ENCODE peak calls at places on chromosomes 6 and 20, in four cellular contexts. One of them, this sample, is unnamed.

GRCh38 chr20:18739785-18740184 is 73.8 kb upstream of the SCP2D1 start:
- DNase-seq in HepG2: no peak
- DNase-seq in K562: no peak
- DNase-seq in WTC11: no peak
- DNase-seq in this sample: no peak

GRCh38 chr6:147906361-147906760 is 397.9 kb downstream of the SAMD5 start:
- DNase-seq in WTC11: no peak
- DNase-seq in K562: no peak
- DNase-seq in HepG2: no peak
- DNase-seq in this sample: no peak

GRCh38 chr20:25249198-25249931 is 1.5 kb downstream of the PYGB start:
- DNase-seq in WTC11: no peak
- DNase-seq in K562: no peak
- DNase-seq in HepG2: no peak
- DNase-seq in this sample: no peak

GRCh38 chr6:118675225-118675624 is 23.8 kb upstream of the CEP85L start:
- DNase-seq in WTC11: no peak
- DNase-seq in HepG2: no peak
- DNase-seq in K562: no peak
- DNase-seq in this sample: no peak

GRCh38 chr6:147117580-147117979 is 86.6 kb upstream of the STXBP5 start:
- DNase-seq in HepG2: no peak
- DNase-seq in WTC11: no peak
- DNase-seq in K562: no peak
- DNase-seq in this sample: no peak

GRCh38 chr20:38321959-38322598 is 18.1 kb downstream of the BPI start:
- DNase-seq in WTC11: peak; percentile 35
- DNase-seq in K562: peak; percentile 62
- DNase-seq in HepG2: peak; percentile 57
- DNase-seq in this sample: peak; percentile 55

GRCh38 chr6:43735642-43736199 is 34.3 kb upstream of the VEGFA start:
- DNase-seq in K562: no peak
- DNase-seq in HepG2: no peak
- DNase-seq in WTC11: no peak
- DNase-seq in this sample: no peak

GRCh38 chr20:58889334-58890072 is 37.0 kb downstream of the GNAS start:
- DNase-seq in HepG2: no peak
- DNase-seq in K562: no peak
- DNase-seq in WTC11: no peak
- DNase-seq in this sample: no peak

GRCh38 chr20:32067234-32067821 is 15.3 kb downstream of the HCK start:
- DNase-seq in K562: no peak
- DNase-seq in WTC11: no peak
- DNase-seq in HepG2: no peak
- DNase-seq in this sample: no peak

GRCh38 chr20:46118481-46119020 is 437 bp downstream of the CD40 start:
- DNase-seq in K562: no peak
- DNase-seq in WTC11: peak; percentile 57
- DNase-seq in HepG2: no peak
- DNase-seq in this sample: no peak

GRCh38 chr6:22732186-22732970 is 163.0 kb downstream of the HDGFL1 start:
- DNase-seq in WTC11: no peak
- DNase-seq in HepG2: no peak
- DNase-seq in K562: no peak
- DNase-seq in this sample: no peak

GRCh38 chr6:27505209-27506027 is 32.5 kb upstream of the ZNF184 start:
- DNase-seq in WTC11: peak; percentile 91
- DNase-seq in K562: peak; percentile 68
- DNase-seq in HepG2: peak; percentile 86
- DNase-seq in this sample: peak; percentile 74

GRCh38 chr6:144330588-144330987 is 45.5 kb downstream of the UTRN start:
- DNase-seq in WTC11: peak; percentile 86
- DNase-seq in K562: no peak
- DNase-seq in HepG2: no peak
- DNase-seq in this sample: no peak

GRCh38 chr20:24439737-24440136 is 29.7 kb upstream of the SYNDIG1 start:
- DNase-seq in HepG2: no peak
- DNase-seq in K562: no peak
- DNase-seq in WTC11: no peak
- DNase-seq in this sample: no peak

GRCh38 chr20:11544029-11544678 is 373.5 kb upstream of the BTBD3 start:
- DNase-seq in K562: no peak
- DNase-seq in WTC11: no peak
- DNase-seq in HepG2: peak; percentile 72
- DNase-seq in this sample: peak; percentile 84

GRCh38 chr6:138086573-138087196 is 20.5 kb downstream of the PERP start:
- DNase-seq in WTC11: peak; percentile 17
- DNase-seq in HepG2: peak; percentile 95
- DNase-seq in K562: no peak
- DNase-seq in this sample: peak; percentile 75

GRCh38 chr6:3911130-3911529 is 62.0 kb downstream of the FAM50B start:
- DNase-seq in HepG2: no peak
- DNase-seq in WTC11: no peak
- DNase-seq in K562: no peak
- DNase-seq in this sample: no peak

GRCh38 chr6:3911614-3912336 is 62.6 kb downstream of the FAM50B start:
- DNase-seq in WTC11: no peak
- DNase-seq in K562: peak; percentile 73
- DNase-seq in HepG2: peak; percentile 93
- DNase-seq in this sample: peak; percentile 50

GRCh38 chr6:3913958-3914337 is 64.8 kb downstream of the FAM50B start:
- DNase-seq in HepG2: peak; percentile 39
- DNase-seq in WTC11: no peak
- DNase-seq in K562: no peak
- DNase-seq in this sample: no peak

GRCh38 chr6:3913077-3913957 is 64.1 kb downstream of the FAM50B start:
- DNase-seq in HepG2: peak; percentile 99
- DNase-seq in K562: peak; percentile 72
- DNase-seq in WTC11: no peak
- DNase-seq in this sample: peak; percentile 79

DNA sequence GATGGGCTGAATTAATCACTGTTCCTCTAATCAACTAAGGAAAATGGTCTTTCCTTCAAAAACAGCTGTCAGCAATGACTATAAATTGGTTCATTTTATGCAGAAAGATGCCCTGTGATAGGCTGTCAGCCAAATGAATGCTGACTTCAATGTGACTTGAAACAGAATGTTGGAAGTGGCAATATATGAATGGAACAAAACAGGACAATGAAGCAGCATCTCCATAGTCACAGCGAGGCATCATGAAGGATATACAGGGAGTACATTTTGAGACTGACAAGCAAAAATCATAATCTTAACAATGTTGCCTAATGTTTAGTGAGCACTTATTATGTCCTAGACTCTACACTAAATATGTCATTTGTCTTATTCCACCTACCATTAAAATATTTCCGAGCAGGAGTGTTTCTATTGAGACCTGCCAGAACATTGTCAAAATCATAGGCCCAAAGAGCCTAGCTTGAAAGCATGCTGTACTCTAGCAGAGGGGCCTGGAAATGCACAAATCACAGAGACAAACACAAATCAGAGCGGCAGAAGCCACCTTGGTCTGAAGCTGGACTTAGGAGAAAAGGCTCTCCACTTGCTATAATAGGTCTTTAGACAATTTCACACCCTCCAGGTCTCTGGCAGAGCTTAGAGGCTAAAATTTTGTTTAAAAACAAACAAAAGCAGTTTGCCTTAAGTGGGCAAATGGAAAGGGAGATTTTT is 63.3 kb downstream of the FAM50B start:
- DNase-seq in WTC11: no peak
- DNase-seq in HepG2: peak; percentile 30
- DNase-seq in K562: no peak
- DNase-seq in this sample: no peak
- TF ChIP-seq HMGXB4 in WTC11: no peak
- TF ChIP-seq HMGXB4 in HepG2: peak; percentile 7
- TF ChIP-seq HMGXB4 in K562: no peak
- TF ChIP-seq HMGXB4 in this sample: no peak

GRCh38 chr6:159640322-159640721 is 52.7 kb downstream of the SOD2 start:
- DNase-seq in WTC11: no peak
- DNase-seq in K562: no peak
- DNase-seq in HepG2: no peak
- DNase-seq in this sample: no peak
- TF ChIP-seq HMGXB4 in WTC11: no peak
- TF ChIP-seq HMGXB4 in K562: no peak
- TF ChIP-seq HMGXB4 in HepG2: no peak
- TF ChIP-seq HMGXB4 in this sample: no peak

GRCh38 chr6:161011509-161012480 is 20.2 kb downstream of the MAP3K4 start:
- DNase-seq in HepG2: no peak
- DNase-seq in WTC11: peak; percentile 38
- DNase-seq in K562: no peak
- DNase-seq in this sample: no peak
- TF ChIP-seq HMGXB4 in HepG2: no peak
- TF ChIP-seq HMGXB4 in WTC11: no peak
- TF ChIP-seq HMGXB4 in K562: no peak
- TF ChIP-seq HMGXB4 in this sample: no peak

GRCh38 chr6:98782772-98783171 is 51.6 kb upstream of the POU3F2 start:
- DNase-seq in K562: no peak
- DNase-seq in HepG2: no peak
- DNase-seq in WTC11: no peak
- DNase-seq in this sample: no peak

GRCh38 chr6:98787401-98787800 is 47.0 kb upstream of the POU3F2 start:
- DNase-seq in K562: no peak
- DNase-seq in WTC11: no peak
- DNase-seq in HepG2: no peak
- DNase-seq in this sample: no peak

GRCh38 chr6:98783578-98783977 is 50.8 kb upstream of the POU3F2 start:
- DNase-seq in K562: no peak
- DNase-seq in HepG2: no peak
- DNase-seq in WTC11: no peak
- DNase-seq in this sample: no peak

DNA sequence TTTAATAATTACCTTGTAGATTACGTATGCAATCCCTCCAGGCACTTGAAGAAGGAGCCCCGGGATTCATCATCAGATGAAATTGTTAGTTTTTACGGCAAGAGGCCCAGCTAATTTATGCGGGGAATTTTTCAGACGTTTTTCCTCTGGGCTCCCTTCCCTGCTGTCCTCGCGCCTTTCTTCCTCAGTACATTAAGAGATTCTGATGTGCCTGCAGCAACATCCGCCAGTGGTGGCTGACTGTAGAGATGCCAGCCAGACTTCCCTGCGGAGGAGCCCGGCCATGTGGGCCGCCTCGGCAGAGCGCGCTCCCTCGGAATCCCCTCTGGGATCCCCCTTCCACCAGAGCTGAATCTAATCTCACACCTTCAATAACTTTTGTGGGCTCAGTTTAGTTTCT is 46.4 kb upstream of the POU3F2 start:
- DNase-seq in WTC11: peak; percentile 49
- DNase-seq in HepG2: no peak
- DNase-seq in K562: no peak
- DNase-seq in this sample: no peak
- TF ChIP-seq HMGXB4 in WTC11: no peak
- TF ChIP-seq HMGXB4 in HepG2: no peak
- TF ChIP-seq HMGXB4 in K562: no peak
- TF ChIP-seq HMGXB4 in this sample: no peak

GRCh38 chr20:51812861-51813260 is 10.5 kb upstream of the SALL4 start:
- DNase-seq in HepG2: no peak
- DNase-seq in K562: no peak
- DNase-seq in WTC11: no peak
- DNase-seq in this sample: no peak

GRCh38 chr20:51810155-51811039 is 8.1 kb upstream of the SALL4 start:
- DNase-seq in K562: no peak
- DNase-seq in WTC11: no peak
- DNase-seq in HepG2: peak; percentile 48
- DNase-seq in this sample: no peak

GRCh38 chr20:51811514-51811913 is 9.2 kb upstream of the SALL4 start:
- DNase-seq in HepG2: no peak
- DNase-seq in K562: no peak
- DNase-seq in WTC11: no peak
- DNase-seq in this sample: no peak

GRCh38 chr20:51807864-51808263 is 5.5 kb upstream of the SALL4 start:
- DNase-seq in HepG2: no peak
- DNase-seq in K562: no peak
- DNase-seq in WTC11: no peak
- DNase-seq in this sample: no peak

DNA sequence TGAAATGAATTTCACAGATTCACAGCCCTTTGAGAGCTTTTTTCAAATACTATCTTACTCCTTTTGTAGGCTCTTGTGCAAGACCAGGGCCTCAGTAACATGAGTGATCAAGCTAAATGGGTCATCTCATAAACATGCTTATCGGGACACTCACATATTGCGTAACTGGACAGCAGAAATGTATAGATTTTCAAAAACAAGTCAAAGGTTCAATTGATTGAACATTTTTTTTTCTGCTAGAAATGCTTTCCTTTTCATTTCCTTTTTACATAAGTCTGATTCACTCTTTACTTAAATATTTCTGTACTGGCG is 8.7 kb upstream of the SALL4 start:
- DNase-seq in WTC11: no peak
- DNase-seq in HepG2: peak; percentile 90
- DNase-seq in K562: no peak
- DNase-seq in this sample: no peak
- TF ChIP-seq HMGXB4 in WTC11: no peak
- TF ChIP-seq HMGXB4 in HepG2: peak; percentile 53
- TF ChIP-seq HMGXB4 in K562: no peak
- TF ChIP-seq HMGXB4 in this sample: no peak

GRCh38 chr6:79544939-79545450 is 7.8 kb upstream of the LCA5 start:
- DNase-seq in HepG2: peak; percentile 16
- DNase-seq in WTC11: peak; percentile 78
- DNase-seq in K562: peak; percentile 82
- DNase-seq in this sample: peak; percentile 90
- TF ChIP-seq HMGXB4 in HepG2: no peak
- TF ChIP-seq HMGXB4 in WTC11: no peak
- TF ChIP-seq HMGXB4 in K562: no peak
- TF ChIP-seq HMGXB4 in this sample: no peak